ENCODE peak calls at places on chromosome 15, in nine cellular contexts. V, C, B, A, J, O, R, I and Y are unnamed samples.

GRCh38 chr15:72784233-72784876 is 797 bp upstream of the ADPGK start:
- DNase-seq in B (no peak), I (no peak), O (peak), V (peak), R (peak), J (peak), C (peak), A (peak), Y (peak)

GRCh38 chr15:65377976-65378366 is at the start of gene IGDCC3:
- DNase-seq in I (no peak), A (peak), C (no peak), O (no peak), B (peak), J (no peak), R (no peak), V (no peak), Y (no peak)

GRCh38 chr15:66805207-66805975 is 103.4 kb downstream of the SMAD6 start:
- DNase-seq in A (no peak), J (no peak), C (no peak), O (no peak), R (no peak), B (no peak), V (no peak), I (no peak), Y (no peak)

GRCh38 chr15:25738171-25738792 is 124.8 kb downstream of the ATP10A start:
- DNase-seq in A (no peak), V (no peak), B (no peak), J (no peak), R (no peak), I (no peak), O (no peak), C (no peak), Y (peak)

GRCh38 chr15:93178371-93178770 is 89.4 kb upstream of the RGMA start:
- DNase-seq in B (no peak), R (no peak), V (no peak), I (no peak), C (no peak), A (no peak), J (no peak), O (no peak), Y (no peak)

GRCh38 chr15:92687183-92687582 is 31.6 kb upstream of the FAM174B start:
- DNase-seq in O (no peak), R (no peak), J (no peak), I (no peak), B (no peak), V (no peak), C (no peak), A (no peak), Y (no peak)

GRCh38 chr15:63792584-63792983 is 41.2 kb downstream of the HERC1 start:
- DNase-seq in A (no peak), O (no peak), V (no peak), J (no peak), C (no peak), I (no peak), B (no peak), R (no peak), Y (no peak)

GRCh38 chr15:98163319-98164030 is 203.0 kb downstream of the ARRDC4 start:
- DNase-seq in O (no peak), V (no peak), A (no peak), I (no peak), J (no peak), C (no peak), R (no peak), B (no peak), Y (no peak)

GRCh38 chr15:69593981-69594966 is 141.7 kb downstream of the RPLP1 start:
- DNase-seq in C (peak), V (peak), R (no peak), A (no peak), J (no peak), B (no peak), O (peak), I (no peak), Y (peak)

GRCh38 chr15:77001966-77002365 is 7.0 kb downstream of the PSTPIP1 start:
- DNase-seq in J (no peak), I (no peak), O (no peak), R (no peak), C (no peak), B (no peak), V (no peak), A (no peak), Y (no peak)

GRCh38 chr15:41493205-41493901 is at the start of gene ITPKA:
- DNase-seq in B (peak), V (peak), J (no peak), I (peak), C (peak), A (no peak), O (peak), R (peak), Y (peak)

GRCh38 chr15:53787349-53787748 is 27.9 kb upstream of the WDR72 start:
- DNase-seq in V (no peak), C (no peak), A (no peak), R (no peak), I (no peak), B (no peak), O (no peak), J (no peak), Y (no peak)

GRCh38 chr15:69467636-69468035 is 15.0 kb downstream of the RPLP1 start:
- DNase-seq in R (no peak), O (no peak), V (no peak), I (no peak), B (no peak), C (peak), J (peak), A (no peak), Y (no peak)

GRCh38 chr15:83843511-83843910 is 189.6 kb downstream of the ADAMTSL3 start:
- DNase-seq in C (no peak), I (no peak), O (no peak), V (peak), B (no peak), J (no peak), A (no peak), R (no peak), Y (peak)

GRCh38 chr15:98799461-98799971 is 151.2 kb downstream of the IGF1R start:
- DNase-seq in C (peak), R (no peak), I (no peak), V (no peak), J (no peak), O (peak), A (no peak), B (peak), Y (peak)